ENCODE peak calls at places on chromosomes 7 and 10, in seven cellular contexts. X, F, J, S, T, Z and L are unnamed samples.

GRCh38 chr10:76973515-76974289 is 663.9 kb downstream of the KCNMA1 start:
- DNase-seq in F (no peak), Z (peak; percentile 63), X (no peak), T (no peak), J (no peak), S (no peak), L (no peak)

GRCh38 chr7:146864644-146865043 is 748.0 kb downstream of the CNTNAP2 start:
- DNase-seq in X (no peak), S (no peak), T (no peak), F (peak; percentile 67), Z (no peak), J (no peak), L (no peak)

GRCh38 chr7:127870231-127870907 is 160.9 kb downstream of the LRRC4 start:
- DNase-seq in Z (peak; percentile 24), X (no peak), S (no peak), J (no peak), F (no peak), T (no peak), L (no peak)

GRCh38 chr10:10927608-10928007 is 90.1 kb upstream of the CELF2 start:
- DNase-seq in Z (no peak), F (no peak), X (no peak), S (no peak), T (no peak), J (no peak), L (no peak)

GRCh38 chr10:44245601-44245938 is 139.3 kb downstream of the CXCL12 start:
- DNase-seq in Z (peak; percentile 86), F (no peak), J (no peak), X (no peak), S (no peak), T (no peak), L (no peak)

GRCh38 chr7:87075671-87076404 is 16.4 kb upstream of the ELAPOR2 start:
- DNase-seq in F (no peak), X (no peak), S (no peak), J (no peak), Z (no peak), T (no peak), L (no peak)

GRCh38 chr7:64037095-64037494 is 8.1 kb upstream of the ZNF727 start:
- DNase-seq in J (no peak), T (no peak), Z (no peak), F (no peak), S (no peak), X (no peak), L (no peak)

GRCh38 chr7:16982640-16983103 is 100.9 kb upstream of the AGR3 start:
- DNase-seq in S (peak; percentile 42), J (no peak), Z (peak; percentile 76), F (no peak), T (peak; percentile 55), X (no peak), L (peak; percentile 49)

GRCh38 chr10:58641095-58641531 is 128.4 kb downstream of the BICC1 start:
- DNase-seq in T (peak; percentile 28), S (peak; percentile 3), J (no peak), F (no peak), Z (peak; percentile 98), X (no peak), L (peak; percentile 90)

GRCh38 chr10:131700506-131700905 is 200.3 kb upstream of the PPP2R2D start:
- DNase-seq in F (no peak), J (no peak), T (no peak), Z (no peak), X (no peak), S (no peak), L (no peak)

GRCh38 chr7:50590535-50590934 is 25.3 kb upstream of the DDC start:
- DNase-seq in F (no peak), X (no peak), T (no peak), Z (no peak), J (no peak), S (no peak), L (no peak)

GRCh38 chr10:30903397-30904138 is 128.1 kb downstream of the ZNF438 start:
- DNase-seq in F (no peak), S (no peak), X (no peak), J (no peak), Z (no peak), T (no peak), L (no peak)

GRCh38 chr10:96719850-96720421 is 378 bp downstream of the PIK3AP1 start:
- DNase-seq in Z (no peak), F (peak; percentile 83), T (no peak), X (no peak), S (peak; percentile 72), J (peak; percentile 83), L (no peak)

GRCh38 chr7:140595468-140596147 is 45.0 kb downstream of the DENND2A start:
- DNase-seq in J (no peak), T (no peak), Z (no peak), F (no peak), S (no peak), X (no peak), L (no peak)

GRCh38 chr7:26900283-26900682 is 35.9 kb upstream of the SKAP2 start:
- DNase-seq in S (no peak), T (peak; percentile 2), Z (no peak), X (no peak), J (no peak), F (no peak), L (no peak)

GRCh38 chr10:110336111-110336721 is 31.5 kb upstream of the SMNDC1 start:
- DNase-seq in X (no peak), J (no peak), T (no peak), F (peak; percentile 46), Z (peak; percentile 98), S (no peak), L (peak; percentile 95)

GRCh38 chr10:132563485-132564248 is 26.1 kb downstream of the INPP5A start:
- DNase-seq in S (no peak), Z (peak; percentile 18), X (no peak), F (peak; percentile 52), J (no peak), T (no peak), L (peak; percentile 47)

GRCh38 chr10:5188358-5188757 is 3.4 kb upstream of the AKR1C8 start:
- DNase-seq in Z (no peak), F (no peak), S (no peak), X (no peak), T (no peak), J (no peak), L (no peak)

GRCh38 chr10:110147961-110148360 is 59.4 kb upstream of the MXI1 start:
- DNase-seq in Z (no peak), S (peak; percentile 25), T (no peak), X (no peak), J (no peak), F (no peak), L (no peak)

GRCh38 chr10:71502221-71502620 is 105.5 kb downstream of the CDH23 start:
- DNase-seq in F (no peak), J (no peak), Z (no peak), S (no peak), X (no peak), T (no peak), L (no peak)

GRCh38 chr7:94510582-94511456 is 1.2 kb downstream of the CASD1 start:
- DNase-seq in Z (peak; percentile 33), S (peak; percentile 32), J (peak; percentile 61), X (no peak), T (peak; percentile 75), F (peak; percentile 56), L (no peak)

GRCh38 chr10:110212119-110213006 is 5.0 kb downstream of the MXI1 start:
- DNase-seq in T (no peak), S (peak; percentile 68), F (no peak), J (peak; percentile 74), X (no peak), Z (no peak), L (no peak)

GRCh38 chr7:13627455-13627854 is 362.0 kb downstream of the ETV1 start:
- DNase-seq in X (no peak), T (no peak), J (no peak), F (no peak), Z (no peak), S (no peak), L (no peak)

GRCh38 chr10:129285459-129285858 is 181.6 kb upstream of the MGMT start:
- DNase-seq in S (no peak), X (no peak), J (no peak), Z (no peak), F (no peak), T (no peak), L (no peak)

GRCh38 chr10:22666287-22667092 is 47.9 kb downstream of the PIP4K2A start:
- DNase-seq in F (no peak), J (no peak), Z (peak; percentile 47), S (peak; percentile 36), X (no peak), T (no peak), L (no peak)

GRCh38 chr7:17557305-17557704 is 258.9 kb downstream of the AHR start:
- DNase-seq in X (no peak), F (no peak), S (no peak), T (no peak), J (no peak), Z (peak; percentile 36), L (peak; percentile 49)

GRCh38 chr7:27964840-27965239 is 215.8 kb downstream of the JAZF1 start:
- DNase-seq in S (no peak), X (no peak), J (no peak), Z (no peak), T (no peak), F (no peak), L (no peak)

GRCh38 chr7:150446288-150446938 is 4.0 kb upstream of the GIMAP8 start:
- DNase-seq in T (no peak), F (no peak), S (no peak), X (no peak), Z (no peak), J (no peak), L (no peak)

GRCh38 chr10:113267616-113268015 is 285.2 kb upstream of the HABP2 start:
- DNase-seq in X (no peak), J (no peak), Z (no peak), T (no peak), F (no peak), S (no peak), L (peak; percentile 6)

GRCh38 chr7:89067048-89067447 is 271.5 kb upstream of the TEX47 start:
- DNase-seq in X (no peak), S (no peak), T (no peak), J (no peak), F (no peak), Z (no peak), L (no peak)

GRCh38 chr7:45171946-45172345 is 14.4 kb downstream of the RAMP3 start:
- DNase-seq in F (no peak), S (no peak), Z (no peak), X (no peak), T (no peak), J (no peak), L (no peak)

GRCh38 chr7:33869176-33869575 is 36.2 kb upstream of the BMPER start:
- DNase-seq in T (no peak), Z (no peak), F (no peak), S (no peak), J (no peak), X (no peak), L (no peak)

GRCh38 chr10:119342017-119342734 is 134.8 kb downstream of the GRK5 start:
- DNase-seq in X (no peak), Z (peak; percentile 35), S (no peak), F (no peak), T (no peak), J (peak; percentile 34), L (no peak)

GRCh38 chr7:25947669-25948516 is 204.1 kb upstream of the NFE2L3 start:
- DNase-seq in J (no peak), X (no peak), F (no peak), S (no peak), T (no peak), Z (no peak), L (no peak)

GRCh38 chr7:43454936-43455518 is 127.9 kb upstream of the STK17A start:
- DNase-seq in Z (peak; percentile 62), T (no peak), J (no peak), F (no peak), S (peak; percentile 44), X (peak; percentile 20), L (peak; percentile 20)

GRCh38 chr10:133209117-133209516 is 20.9 kb upstream of the UTF1 start:
- DNase-seq in J (no peak), Z (no peak), F (no peak), T (no peak), S (no peak), X (no peak), L (no peak)

GRCh38 chr7:44320794-44321371 is 4.5 kb downstream of the CAMK2B start:
- DNase-seq in Z (no peak), S (no peak), J (no peak), F (no peak), X (no peak), T (no peak), L (no peak)

GRCh38 chr10:30751678-30752331 is 122.3 kb upstream of the LYZL2 start:
- DNase-seq in J (peak; percentile 56), S (no peak), X (no peak), T (peak; percentile 53), Z (peak; percentile 72), F (peak; percentile 73), L (peak; percentile 50)